ENCODE peak calls at places on chromosomes 7 and 10, in five cellular contexts. D, S, Y, G and B are unnamed samples.

GRCh38 chr7:137772748-137773147 is 74.0 kb downstream of the DGKI start:
- DNase-seq in D (no peak), S (no peak), Y (no peak), G (peak), B (no peak)

GRCh38 chr10:91909178-91909677 is at the start of gene FGFBP3:
- DNase-seq in D (peak), S (no peak), Y (no peak), G (peak), B (peak)

GRCh38 chr7:32070406-32071360 is at the start of gene PDE1C:
- DNase-seq in D (no peak), S (no peak), Y (no peak), G (no peak), B (no peak)

GRCh38 chr7:54394877-54395276 is 147.3 kb upstream of the VSTM2A start:
- DNase-seq in D (no peak), S (no peak), Y (no peak), G (no peak), B (no peak)

GRCh38 chr10:93357680-93358079 is 124.5 kb downstream of the MYOF start:
- DNase-seq in D (peak), S (no peak), Y (no peak), G (peak), B (no peak)

GRCh38 chr10:91974960-91975359 is 51.4 kb downstream of the BTAF1 start:
- DNase-seq in D (no peak), S (no peak), Y (no peak), G (peak), B (no peak)

GRCh38 chr10:20891338-20891714 is 5.8 kb downstream of the NEBL start:
- DNase-seq in D (no peak), S (no peak), Y (no peak), G (peak), B (no peak)

GRCh38 chr10:24551161-24551560 is 172.5 kb downstream of the ARHGAP21 start:
- DNase-seq in D (no peak), S (no peak), Y (no peak), G (no peak), B (no peak)

GRCh38 chr7:52586704-52587103 is 448.7 kb upstream of the POM121L12 start:
- DNase-seq in D (no peak), S (no peak), Y (no peak), G (no peak), B (no peak)

GRCh38 chr7:129827467-129827990 is 125.2 kb downstream of the UBE2H start:
- DNase-seq in D (no peak), S (no peak), Y (no peak), G (no peak), B (no peak)

GRCh38 chr7:35988818-35989217 is 164.2 kb upstream of the EEPD1 start:
- DNase-seq in D (no peak), S (no peak), Y (no peak), G (peak), B (no peak)

GRCh38 chr10:118241229-118242137 is 100.6 kb downstream of the FAM204A start:
- DNase-seq in D (peak), S (peak), Y (peak), G (peak), B (peak)

GRCh38 chr10:69573056-69573806 is at the start of gene NEUROG3:
- DNase-seq in D (no peak), S (no peak), Y (no peak), G (no peak), B (no peak)

GRCh38 chr10:100184426-100185219 is 1.2 kb downstream of the ERLIN1 start:
- DNase-seq in D (peak), S (no peak), Y (no peak), G (peak), B (no peak)

GRCh38 chr10:63114031-63114814 is 18.9 kb upstream of the NRBF2 start:
- DNase-seq in D (no peak), S (no peak), Y (peak), G (peak), B (peak)

GRCh38 chr7:1123721-1124120 is 35.8 kb downstream of the GPER1 start:
- DNase-seq in D (no peak), S (no peak), Y (peak), G (peak), B (peak)

GRCh38 chr10:36496728-36497127 is 628.7 kb upstream of the ANKRD30A start:
- DNase-seq in D (no peak), S (no peak), Y (no peak), G (no peak), B (no peak)

GRCh38 chr7:99919814-99920618 is 686 bp upstream of the TRIM4 start:
- DNase-seq in D (no peak), S (no peak), Y (no peak), G (peak), B (no peak)

GRCh38 chr7:127652333-127653248 is 597 bp downstream of the SND1 start:
- DNase-seq in D (no peak), S (no peak), Y (no peak), G (peak), B (no peak)

GRCh38 chr10:25026463-25026862 is 10.1 kb downstream of the THNSL1 start:
- DNase-seq in D (no peak), S (no peak), Y (no peak), G (peak), B (no peak)

GRCh38 chr7:157278167-157278790 is 58.5 kb upstream of the DNAJB6 start:
- DNase-seq in D (no peak), S (no peak), Y (no peak), G (no peak), B (no peak)

GRCh38 chr7:41824284-41824683 is 121.4 kb upstream of the INHBA start:
- DNase-seq in D (no peak), S (no peak), Y (no peak), G (no peak), B (no peak)

GRCh38 chr7:128105228-128106022 is 74.2 kb upstream of the LRRC4 start:
- DNase-seq in D (no peak), S (no peak), Y (no peak), G (no peak), B (no peak)

GRCh38 chr7:22990588-22990949 is 23.4 kb downstream of the HYCC1 start:
- DNase-seq in D (no peak), S (no peak), Y (no peak), G (peak), B (no peak)

GRCh38 chr10:27188259-27188658 is 33.1 kb downstream of the MASTL start:
- DNase-seq in D (no peak), S (no peak), Y (no peak), G (no peak), B (no peak)

GRCh38 chr7:92888-93672 is 99.3 kb upstream of the FAM20C start:
- DNase-seq in D (no peak), S (no peak), Y (no peak), G (no peak), B (no peak)

GRCh38 chr10:4450981-4451501 is 375.0 kb upstream of the AKR1E2 start:
- DNase-seq in D (peak), S (no peak), Y (no peak), G (peak), B (no peak)

GRCh38 chr7:1236132-1236655 is 3.5 kb downstream of the UNCX start:
- DNase-seq in D (no peak), S (no peak), Y (no peak), G (no peak), B (no peak)

GRCh38 chr7:50812847-50813475 is 30.3 kb upstream of the GRB10 start:
- DNase-seq in D (no peak), S (no peak), Y (peak), G (peak), B (peak)

GRCh38 chr7:81691199-81691821 is 78.5 kb downstream of the HGF start:
- DNase-seq in D (no peak), S (no peak), Y (no peak), G (peak), B (no peak)

DNA sequence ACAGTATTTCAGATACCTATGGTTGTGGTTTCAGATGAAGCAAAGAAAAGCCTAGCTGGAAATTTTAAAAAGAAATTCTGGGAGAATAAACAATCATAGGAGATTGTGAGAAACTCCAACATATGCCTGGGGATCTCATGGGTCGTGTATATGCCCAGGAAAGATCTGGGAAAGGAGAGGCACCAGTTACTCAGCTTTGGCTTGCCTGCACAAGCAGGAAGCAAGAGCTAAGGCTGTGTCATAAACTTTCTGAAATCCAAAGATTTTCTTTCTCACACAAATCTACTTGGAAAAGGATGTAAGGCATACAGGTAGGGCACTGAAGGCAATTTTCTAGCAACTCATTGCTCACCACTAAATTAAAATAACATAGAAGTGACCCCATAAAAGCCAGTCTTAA is 373.6 kb downstream of the CDC14C start:
- DNase-seq in D (no peak), S (no peak), Y (no peak), G (no peak), B (no peak)
- H3K4me3 ChIP-seq in D (no peak), S (no peak), Y (no peak), G (no peak), B (no peak)

DNA sequence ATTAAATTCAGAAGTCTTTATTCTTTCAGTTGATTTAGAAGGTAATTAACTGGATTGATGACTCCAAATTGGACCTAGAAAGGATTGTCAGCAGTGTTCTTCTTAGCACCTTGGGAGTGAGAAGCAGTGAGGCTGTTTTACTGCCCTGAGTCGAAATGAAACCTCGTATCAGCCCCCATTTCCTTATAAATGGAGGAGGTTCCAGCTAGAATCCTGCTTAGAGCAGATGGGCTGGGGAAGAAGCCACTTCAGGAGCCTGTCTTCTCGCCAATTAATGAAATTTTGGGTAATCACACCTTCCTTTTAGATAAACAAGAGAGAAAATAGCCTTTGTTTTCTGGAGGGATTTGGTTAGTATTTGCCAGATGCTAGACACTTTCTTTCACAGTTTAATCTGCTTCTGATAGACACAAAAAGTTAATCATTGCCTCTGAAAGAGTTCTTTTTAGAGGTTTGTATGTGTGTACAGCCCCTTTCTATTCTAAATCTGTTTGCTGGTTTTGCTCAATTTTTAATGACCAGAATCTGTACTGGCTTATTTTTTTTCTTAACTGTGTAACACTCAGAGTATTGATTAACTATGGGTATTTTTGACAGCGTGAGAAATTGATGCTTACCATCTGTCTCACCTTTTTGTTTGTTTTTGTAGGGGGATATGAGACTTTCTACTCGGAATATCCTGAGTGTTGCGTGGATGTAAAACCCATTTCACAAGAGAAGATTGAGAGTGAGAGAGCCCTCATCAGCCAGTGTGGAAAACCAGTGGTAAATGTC is 4.6 kb downstream of the DUSP5 start:
- DNase-seq in D (no peak), S (no peak), Y (no peak), G (no peak), B (no peak)
- H3K4me3 ChIP-seq in D (no peak), S (peak), Y (no peak), G (no peak), B (no peak)

GRCh38 chr10:71743099-71743838 is 23.7 kb upstream of the C10orf105 start:
- DNase-seq in D (no peak), S (no peak), Y (no peak), G (no peak), B (no peak)
- H3K4me3 ChIP-seq in D (no peak), S (peak), Y (no peak), G (no peak), B (no peak)

GRCh38 chr10:117164878-117165556 is 26.9 kb upstream of the VAX1 start:
- DNase-seq in D (no peak), S (no peak), Y (no peak), G (no peak), B (no peak)
- H3K4me3 ChIP-seq in D (no peak), S (no peak), Y (peak), G (peak), B (peak)

DNA sequence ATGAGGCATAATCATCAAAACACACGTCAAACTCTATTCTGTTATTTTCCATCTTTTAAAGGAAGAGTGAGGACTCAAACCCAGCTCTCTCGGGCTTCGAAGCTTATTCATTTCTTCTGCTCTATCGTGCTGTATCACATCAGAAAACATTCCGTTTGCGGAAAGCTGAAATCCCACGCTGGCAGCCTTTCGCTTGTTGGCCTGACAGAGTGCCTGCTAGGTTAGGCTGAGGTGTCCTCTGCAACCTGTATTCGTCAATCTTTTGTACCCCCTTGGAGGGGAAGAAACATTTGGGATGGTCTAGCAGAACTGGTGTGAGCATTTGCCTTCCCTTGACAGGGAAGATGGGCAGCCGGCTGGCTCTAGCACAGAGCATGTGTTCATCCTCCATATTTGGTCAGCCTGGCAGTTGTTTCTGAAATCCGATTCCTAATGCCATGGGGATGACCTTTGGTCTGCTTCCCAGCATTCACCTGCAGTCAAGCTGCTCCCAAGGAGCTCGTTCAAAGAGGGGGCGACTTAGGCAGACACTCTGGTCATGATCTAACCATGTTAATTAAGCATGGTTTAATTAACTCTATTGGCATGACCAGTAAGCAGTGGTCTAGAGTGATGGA is 55.2 kb downstream of the TACC2 start:
- DNase-seq in D (no peak), S (no peak), Y (no peak), G (peak), B (no peak)
- H3K4me3 ChIP-seq in D (no peak), S (no peak), Y (no peak), G (no peak), B (no peak)

GRCh38 chr10:73119457-73119856 is 9.2 kb downstream of the NUDT13 start:
- DNase-seq in D (no peak), S (no peak), Y (no peak), G (no peak), B (no peak)

GRCh38 chr10:73113543-73113942 is 3.3 kb downstream of the NUDT13 start:
- DNase-seq in D (no peak), S (no peak), Y (no peak), G (peak), B (no peak)

GRCh38 chr10:73116017-73116416 is 5.8 kb downstream of the NUDT13 start:
- DNase-seq in D (no peak), S (no peak), Y (no peak), G (no peak), B (no peak)

GRCh38 chr10:73119952-73120351 is 9.7 kb downstream of the NUDT13 start:
- DNase-seq in D (no peak), S (no peak), Y (no peak), G (no peak), B (no peak)

GRCh38 chr10:73117976-73118743 is 7.9 kb downstream of the NUDT13 start:
- DNase-seq in D (no peak), S (no peak), Y (no peak), G (peak), B (no peak)
- H3K4me3 ChIP-seq in D (no peak), S (no peak), Y (no peak), G (no peak), B (no peak)

GRCh38 chr7:85160223-85160622 is 26.6 kb downstream of the SEMA3D start:
- DNase-seq in D (no peak), S (no peak), Y (no peak), G (peak), B (no peak)
- H3K4me3 ChIP-seq in D (no peak), S (no peak), Y (peak), G (peak), B (no peak)

GRCh38 chr7:150901160-150902035 is 49.1 kb downstream of the AOC1 start:
- DNase-seq in D (no peak), S (no peak), Y (no peak), G (no peak), B (no peak)
- H3K4me3 ChIP-seq in D (no peak), S (no peak), Y (no peak), G (no peak), B (no peak)